ENCODE peak calls at places on chromosomes 1 and 21, in seven cellular contexts. W, H, M, L, I, C and D are unnamed samples.

GRCh38 chr21:45571641-45572040 is 29.4 kb upstream of the SLC19A1 start:
- DNase-seq in W (no peak), H (no peak), M (no peak), L (no peak), I (no peak), C (no peak), D (no peak)

GRCh38 chr1:2127181-2128145 is 67.1 kb downstream of the FAAP20 start:
- DNase-seq in W (no peak), H (no peak), M (peak), L (no peak), I (no peak), C (no peak), D (no peak)

GRCh38 chr1:108877324-108877812 is 583 bp downstream of the GPSM2 start:
- DNase-seq in W (no peak), H (peak), M (no peak), L (no peak), I (peak), C (peak), D (no peak)

GRCh38 chr1:155080250-155081228 is 1.9 kb downstream of the EFNA3 start:
- DNase-seq in W (no peak), H (no peak), M (no peak), L (no peak), I (peak), C (peak), D (peak)

GRCh38 chr1:10626011-10626731 is 151.4 kb downstream of the PEX14 start:
- DNase-seq in W (no peak), H (no peak), M (no peak), L (no peak), I (peak), C (no peak), D (no peak)

GRCh38 chr1:81948495-81948894 is 147.8 kb downstream of the ADGRL2 start:
- DNase-seq in W (no peak), H (no peak), M (no peak), L (no peak), I (no peak), C (no peak), D (no peak)

GRCh38 chr1:31497601-31498000 is 78.7 kb upstream of the TINAGL1 start:
- DNase-seq in W (no peak), H (peak), M (no peak), L (no peak), I (peak), C (no peak), D (no peak)

GRCh38 chr1:64495878-64496277 is 25.9 kb downstream of the CACHD1 start:
- DNase-seq in W (peak), H (no peak), M (no peak), L (no peak), I (no peak), C (no peak), D (peak)

GRCh38 chr1:221736714-221737113 is 5.2 kb downstream of the DUSP10 start:
- DNase-seq in W (no peak), H (no peak), M (peak), L (no peak), I (no peak), C (no peak), D (no peak)

GRCh38 chr1:89566761-89567174 is 42.1 kb downstream of the LRRC8B start:
- DNase-seq in W (no peak), H (peak), M (peak), L (no peak), I (no peak), C (no peak), D (no peak)

GRCh38 chr1:151371340-151371739 is 1.2 kb downstream of the SELENBP1 start:
- DNase-seq in W (peak), H (peak), M (no peak), L (no peak), I (peak), C (no peak), D (peak)

GRCh38 chr21:36658926-36659325 is 40.0 kb upstream of the SIM2 start:
- DNase-seq in W (no peak), H (no peak), M (no peak), L (no peak), I (no peak), C (no peak), D (no peak)

GRCh38 chr1:6248161-6248776 is 4.3 kb downstream of the HES3 start:
- DNase-seq in W (no peak), H (no peak), M (no peak), L (no peak), I (no peak), C (no peak), D (no peak)